ENCODE peak calls at places on chromosomes 13 and 19, in five cellular contexts. Y is AG04450, D is K562, W is GM12864, U is GM12865. X is an unnamed sample.

GRCh38 chr19:10085641-10086031 is 481 bp upstream of the SHFL start:
- DNase-seq in Y (no peak), D (peak; percentile 3), W (no peak), U (no peak), X (no peak)

GRCh38 chr19:13155472-13156284 is 5.5 kb downstream of the IER2 start:
- DNase-seq in Y (no peak), D (peak; percentile 81), W (no peak), U (peak; percentile 92), X (peak; percentile 98)

GRCh38 chr13:79710376-79710775 is 229.4 kb downstream of the NDFIP2 start:
- DNase-seq in Y (no peak), D (no peak), W (no peak), U (no peak), X (no peak)

GRCh38 chr19:49114630-49115363 is 627 bp downstream of the LIN7B start:
- DNase-seq in Y (no peak), D (peak; percentile 47), W (no peak), U (no peak), X (peak; percentile 88)

GRCh38 chr13:20401958-20402856 is 123.5 kb downstream of the CRYL1 start:
- DNase-seq in Y (no peak), D (no peak), W (no peak), U (no peak), X (no peak)

GRCh38 chr13:30904043-30904442 is 2.0 kb upstream of the MEDAG start:
- DNase-seq in Y (no peak), D (no peak), W (no peak), U (no peak), X (no peak)

GRCh38 chr19:7808108-7808507 is 21.9 kb upstream of the EVI5L start:
- DNase-seq in Y (no peak), D (no peak), W (no peak), U (no peak), X (no peak)

GRCh38 chr13:111318396-111318795 is 2.0 kb upstream of the TEX29 start:
- DNase-seq in Y (no peak), D (no peak), W (no peak), U (no peak), X (peak; percentile 65)

GRCh38 chr19:53953383-53953782 is 9.4 kb upstream of the CACNG8 start:
- DNase-seq in Y (no peak), D (no peak), W (no peak), U (no peak), X (no peak)

GRCh38 chr19:8269724-8270123 is 38.4 kb downstream of the CD320 start:
- DNase-seq in Y (no peak), D (no peak), W (no peak), U (no peak), X (no peak)

GRCh38 chr13:53201454-53202225 is 173.0 kb downstream of the OLFM4 start:
- DNase-seq in Y (no peak), D (no peak), W (no peak), U (no peak), X (peak; percentile 69)

GRCh38 chr19:32651729-32652140 is 23.2 kb downstream of the ANKRD27 start:
- DNase-seq in Y (no peak), D (no peak), W (no peak), U (no peak), X (no peak)

GRCh38 chr19:48962029-48962848 is 2.9 kb upstream of the FTL start:
- DNase-seq in Y (no peak), D (peak; percentile 89), W (no peak), U (peak; percentile 90), X (peak; percentile 96)

GRCh38 chr19:12666305-12667048 is at the start of the genes MAN2B1 and WDR83:
- DNase-seq in Y (no peak), D (peak; percentile 96), W (no peak), U (peak; percentile 83), X (peak; percentile 94)

GRCh38 chr19:31560771-31561080 is 211.5 kb upstream of the TSHZ3 start:
- DNase-seq in Y (no peak), D (no peak), W (no peak), U (no peak), X (no peak)

GRCh38 chr19:17441241-17442135 is 7.0 kb downstream of the TMEM221 start:
- DNase-seq in Y (no peak), D (peak; percentile 78), W (no peak), U (peak; percentile 32), X (no peak)

GRCh38 chr13:52784591-52785340 is 45.1 kb upstream of the CNMD start:
- DNase-seq in Y (no peak), D (no peak), W (no peak), U (no peak), X (no peak)

GRCh38 chr13:40161008-40161694 is 505.3 kb downstream of the FOXO1 start:
- DNase-seq in Y (no peak), D (no peak), W (no peak), U (peak; percentile 25), X (no peak)

GRCh38 chr19:13430790-13431582 is 75.3 kb downstream of the CACNA1A start:
- DNase-seq in Y (peak; percentile 11), D (peak; percentile 56), W (no peak), U (peak; percentile 66), X (peak; percentile 73)

GRCh38 chr13:102091231-102091630 is 310.6 kb downstream of the FGF14 start:
- DNase-seq in Y (no peak), D (no peak), W (no peak), U (peak; percentile 7), X (no peak)

GRCh38 chr13:28730762-28731161 is 12.0 kb upstream of the SLC46A3 start:
- DNase-seq in Y (no peak), D (no peak), W (no peak), U (no peak), X (no peak)

GRCh38 chr13:101552797-101553196 is 100.3 kb downstream of the ITGBL1 start:
- DNase-seq in Y (no peak), D (no peak), W (no peak), U (no peak), X (no peak)

GRCh38 chr19:45186509-45187334 is 8.1 kb downstream of the BLOC1S3 start:
- DNase-seq in Y (no peak), D (no peak), W (no peak), U (no peak), X (no peak)

GRCh38 chr19:54674021-54674617 is 11.3 kb downstream of the LILRB4 start:
- DNase-seq in Y (no peak), D (peak; percentile 57), W (peak; percentile 45), U (peak; percentile 73), X (no peak)

GRCh38 chr13:24746618-24747247 is 17.2 kb upstream of the RNF17 start:
- DNase-seq in Y (no peak), D (no peak), W (no peak), U (peak; percentile 59), X (no peak)

GRCh38 chr19:42023121-42023942 is 29.3 kb upstream of the ATP1A3 start:
- DNase-seq in Y (no peak), D (peak; percentile 70), W (no peak), U (peak; percentile 50), X (no peak)

GRCh38 chr13:113426591-113426986 is 26.7 kb downstream of the ADPRHL1 start:
- DNase-seq in Y (no peak), D (no peak), W (no peak), U (no peak), X (no peak)

GRCh38 chr19:16429066-16429758 is 42.6 kb downstream of the EPS15L1 start:
- DNase-seq in Y (no peak), D (no peak), W (no peak), U (no peak), X (no peak)

GRCh38 chr19:54507824-54508223 is 5.2 kb downstream of the LAIR2 start:
- DNase-seq in Y (no peak), D (no peak), W (no peak), U (no peak), X (no peak)

GRCh38 chr13:30616927-30617314 is 799 bp upstream of the USPL1 start:
- DNase-seq in Y (peak; percentile 46), D (peak; percentile 62), W (peak; percentile 60), U (peak; percentile 83), X (no peak)

GRCh38 chr19:46493236-46494114 is 2.2 kb downstream of the PNMA8B start:
- DNase-seq in Y (no peak), D (no peak), W (no peak), U (no peak), X (peak; percentile 80)
- H3K4me3 ChIP-seq in Y (no peak overlapping the region), D (no peak overlapping the region), W (no peak overlapping the region), U (no peak overlapping the region), X (peak overlapping the region; percentile 45)

GRCh38 chr13:39012608-39013007 is 22.0 kb upstream of the STOML3 start:
- DNase-seq in Y (no peak), D (peak; percentile 12), W (no peak), U (no peak), X (no peak)
- TF ChIP-seq CTCF in Y (no peak), D (no peak), W (no peak), U (no peak), X (no peak)

GRCh38 chr19:2089001-2089711 is 7.0 kb downstream of the MOB3A start:
- DNase-seq in Y (no peak), D (no peak), W (no peak), U (peak; percentile 91), X (no peak)

GRCh38 chr19:2083174-2083854 is 12.8 kb downstream of the MOB3A start:
- DNase-seq in Y (no peak), D (no peak), W (no peak), U (peak; percentile 83), X (peak; percentile 90)

GRCh38 chr19:2084993-2085720 is 11.0 kb downstream of the MOB3A start:
- DNase-seq in Y (no peak), D (peak; percentile 70), W (peak; percentile 97), U (peak; percentile 99), X (peak; percentile 97)

GRCh38 chr19:2089727-2090053 is 6.4 kb downstream of the MOB3A start:
- DNase-seq in Y (no peak), D (no peak), W (no peak), U (no peak), X (no peak)

GRCh38 chr19:2087621-2088100 is 8.5 kb downstream of the MOB3A start:
- DNase-seq in Y (no peak), D (no peak), W (no peak), U (peak; percentile 86), X (peak; percentile 88)
- H3K4me3 ChIP-seq in Y (no peak overlapping the region), D (no peak overlapping the region), W (no peak overlapping the region), U (peak overlapping the region; percentile 97), X (no peak overlapping the region)

GRCh38 chr19:670609-671075 is 5.5 kb upstream of the FSTL3 start:
- DNase-seq in Y (no peak), D (no peak), W (no peak), U (no peak), X (no peak)
- TF ChIP-seq CTCF in Y (peak; percentile 9), D (no peak), W (peak; percentile 51), U (peak; percentile 17), X (no peak)

DNA sequence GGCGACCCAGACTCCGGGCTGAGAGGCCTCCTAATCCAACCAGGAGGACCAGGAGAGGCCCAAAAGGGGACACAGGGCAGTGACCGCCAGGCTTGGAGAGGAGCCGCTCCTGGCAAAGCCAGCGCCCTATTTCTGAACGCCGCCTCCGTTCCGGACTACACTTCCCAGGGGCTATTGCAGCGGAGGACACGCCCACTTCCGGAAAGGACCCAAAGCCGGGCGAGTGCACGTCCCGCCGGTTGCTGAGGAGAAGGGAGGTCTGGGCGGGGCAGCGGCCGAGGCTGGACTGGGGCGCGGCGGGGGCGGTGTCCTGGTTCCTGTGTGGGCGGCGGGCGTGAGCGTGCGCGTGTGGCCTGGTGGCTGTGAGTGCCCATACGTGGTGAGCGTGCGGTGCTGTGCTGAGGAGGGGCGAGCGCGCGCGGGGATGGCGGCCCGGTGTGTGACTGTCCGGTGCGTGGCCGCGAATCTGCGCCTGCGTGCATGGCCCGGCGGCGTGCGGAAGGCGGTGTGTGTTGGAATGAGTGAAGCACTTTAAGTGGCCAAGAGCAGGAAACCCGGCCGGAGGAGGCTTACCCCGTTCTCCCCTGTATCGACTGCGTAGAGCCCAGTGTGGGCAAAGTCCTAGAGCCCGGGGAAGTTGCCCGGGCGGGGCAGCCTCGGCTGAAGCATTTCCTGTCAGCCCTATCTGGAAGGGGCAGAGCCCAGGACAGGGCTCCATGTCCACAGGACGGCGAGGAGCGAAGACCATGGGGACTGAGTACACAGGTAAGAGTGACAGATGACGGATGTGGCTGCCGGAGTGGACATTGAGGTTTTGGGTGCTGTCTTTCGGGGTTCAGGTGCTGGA is at the start of gene ZNF470:
- DNase-seq in Y (peak; percentile 70), D (peak; percentile 22), W (peak; percentile 74), U (peak; percentile 80), X (peak; percentile 96)
- H3K4me3 ChIP-seq in Y (peak within 1 kb of the TSS; percentile 98), D (no peak within 1 kb of the TSS), W (peak within 1 kb of the TSS; percentile 93), U (peak within 1 kb of the TSS; percentile 67), X (peak within 1 kb of the TSS; percentile 87)

X was measured in spleen.